ENCODE peak calls at places on chromosomes 12 and 14, in seven cellular contexts. M, X, I, Z, A, R and Y are unnamed samples.

GRCh38 chr14:103803661-103804060 is 43.7 kb downstream of the PPP1R13B start:
- DNase-seq in M (no peak), X (no peak), I (no peak), Z (no peak), A (no peak), R (no peak), Y (no peak)

GRCh38 chr14:88204221-88204620 is 118.8 kb downstream of the KCNK10 start:
- DNase-seq in M (no peak), X (no peak), I (no peak), Z (no peak), A (no peak), R (no peak), Y (no peak)

GRCh38 chr12:4645023-4645422 is 3.8 kb downstream of the AKAP3 start:
- DNase-seq in M (no peak), X (no peak), I (no peak), Z (no peak), A (no peak), R (no peak), Y (no peak)

GRCh38 chr14:37428954-37429353 is 166.1 kb downstream of the FOXA1 start:
- DNase-seq in M (no peak), X (no peak), I (no peak), Z (no peak), A (no peak), R (no peak), Y (peak)

GRCh38 chr14:91284146-91284790 is 39.8 kb upstream of the GPR68 start:
- DNase-seq in M (no peak), X (no peak), I (no peak), Z (peak), A (no peak), R (no peak), Y (no peak)

GRCh38 chr14:55593698-55594097 is 13.7 kb downstream of the KTN1 start:
- DNase-seq in M (no peak), X (no peak), I (peak), Z (no peak), A (no peak), R (peak), Y (no peak)

GRCh38 chr12:110109037-110109836 is 14.9 kb upstream of the IFT81 start:
- DNase-seq in M (no peak), X (no peak), I (peak), Z (peak), A (no peak), R (peak), Y (no peak)

GRCh38 chr12:132866251-132866828 is 21.1 kb downstream of the CHFR start:
- DNase-seq in M (no peak), X (no peak), I (peak), Z (no peak), A (no peak), R (no peak), Y (no peak)

GRCh38 chr12:57185403-57185802 is 31.2 kb upstream of the NXPH4 start:
- DNase-seq in M (no peak), X (no peak), I (no peak), Z (no peak), A (no peak), R (no peak), Y (no peak)

GRCh38 chr12:2234951-2235350 is 182.2 kb downstream of the CACNA1C start:
- DNase-seq in M (no peak), X (no peak), I (no peak), Z (no peak), A (no peak), R (no peak), Y (no peak)

GRCh38 chr12:91219511-91219910 is 36.9 kb upstream of the DCN start:
- DNase-seq in M (no peak), X (no peak), I (no peak), Z (no peak), A (no peak), R (no peak), Y (no peak)

GRCh38 chr12:62640910-62641448 is 174.4 kb downstream of the MON2 start:
- DNase-seq in M (no peak), X (no peak), I (no peak), Z (no peak), A (peak), R (no peak), Y (no peak)

GRCh38 chr12:59632408-59632807 is 36.6 kb downstream of the SLC16A7 start:
- DNase-seq in M (no peak), X (no peak), I (no peak), Z (no peak), A (no peak), R (no peak), Y (no peak)

GRCh38 chr14:72644038-72644437 is 249.9 kb downstream of the DPF3 start:
- DNase-seq in M (no peak), X (no peak), I (no peak), Z (no peak), A (no peak), R (no peak), Y (no peak)
- TF ChIP-seq JUND in M (no peak), X (no peak), I (no peak), Z (no peak), A (no peak), R (no peak), Y (no peak)

DNA sequence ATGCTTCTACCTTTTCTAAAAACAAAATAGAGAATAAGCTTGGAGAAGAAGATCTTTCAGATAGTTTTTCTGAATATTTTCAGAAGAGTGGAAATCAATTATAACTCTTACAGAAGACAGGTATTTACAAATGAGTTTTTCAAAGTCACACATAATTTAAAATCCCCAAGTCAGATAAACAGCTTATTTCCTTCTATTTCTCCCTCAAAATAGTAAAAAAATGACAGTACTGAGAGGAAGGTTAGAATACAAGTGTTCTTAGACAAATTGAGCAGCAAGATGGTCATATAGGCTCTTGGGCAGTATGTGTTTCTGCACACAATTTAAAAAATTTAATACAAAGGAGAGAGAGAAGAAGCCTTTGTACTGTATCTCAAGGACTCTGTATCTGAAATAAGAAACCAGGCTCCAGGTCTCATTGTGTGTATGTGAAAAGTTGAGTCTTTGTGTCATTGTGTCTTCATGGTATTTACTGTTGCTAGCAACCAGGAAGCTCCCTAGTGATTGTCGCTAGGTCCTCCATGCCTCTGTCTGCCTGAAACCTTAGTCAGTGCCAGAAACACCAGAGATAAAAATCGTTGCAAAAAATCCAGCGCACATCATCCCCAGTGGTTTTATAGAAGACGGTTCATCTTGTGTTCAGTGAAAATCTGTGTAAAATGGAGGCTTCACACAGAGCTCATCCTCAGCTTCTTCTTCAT is 12.9 kb upstream of the TUBA1A start:
- DNase-seq in M (no peak), X (no peak), I (no peak), Z (peak), A (no peak), R (no peak), Y (no peak)
- TF ChIP-seq JUND in M (no peak), X (no peak), I (no peak), Z (no peak), A (no peak), R (no peak), Y (no peak)

GRCh38 chr14:64338616-64339316 is 44.6 kb upstream of the ESR2 start:
- DNase-seq in M (peak), X (peak), I (peak), Z (peak), A (peak), R (peak), Y (peak)

GRCh38 chr14:64340560-64341196 is 46.5 kb upstream of the ESR2 start:
- DNase-seq in M (no peak), X (no peak), I (no peak), Z (no peak), A (no peak), R (no peak), Y (no peak)

DNA sequence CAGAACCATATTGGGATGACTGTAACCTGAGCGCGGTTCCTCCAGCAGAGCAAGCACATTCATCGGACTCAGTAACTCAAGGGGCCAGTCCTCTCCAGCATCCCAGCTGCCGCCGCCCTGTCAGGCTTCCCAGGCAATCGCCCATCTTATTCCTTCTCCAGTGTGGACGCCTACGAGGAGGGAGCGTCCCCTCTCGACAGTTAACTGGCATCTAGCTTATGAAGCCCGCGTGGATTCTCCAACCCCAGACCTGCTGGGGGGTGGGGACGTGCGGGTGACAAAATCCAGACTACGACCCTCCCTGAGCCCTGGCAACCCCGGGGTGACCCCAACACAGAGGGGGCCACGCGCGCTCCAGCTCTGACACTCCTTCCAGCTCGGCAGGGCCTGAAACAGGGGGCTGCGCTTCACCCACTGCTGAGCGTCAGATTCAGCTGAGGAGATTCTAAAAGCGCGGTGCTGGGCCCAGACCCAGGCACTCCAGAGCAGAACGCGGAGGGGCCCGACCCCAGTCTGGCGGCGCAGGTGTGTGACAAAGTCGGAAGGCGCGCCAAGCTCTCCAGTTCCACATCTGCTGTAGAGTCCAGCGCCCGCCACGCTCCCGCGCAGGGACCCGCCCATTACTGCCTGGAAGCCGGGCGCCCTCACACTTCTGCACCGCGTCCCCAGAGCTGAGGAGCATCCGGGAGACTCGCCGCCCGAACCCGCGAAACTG is 43.9 kb upstream of the ESR2 start:
- DNase-seq in M (no peak), X (peak), I (peak), Z (peak), A (no peak), R (peak), Y (peak)
- TF ChIP-seq JUND in M (no peak), X (no peak), I (no peak), Z (no peak), A (no peak), R (no peak), Y (no peak)

DNA sequence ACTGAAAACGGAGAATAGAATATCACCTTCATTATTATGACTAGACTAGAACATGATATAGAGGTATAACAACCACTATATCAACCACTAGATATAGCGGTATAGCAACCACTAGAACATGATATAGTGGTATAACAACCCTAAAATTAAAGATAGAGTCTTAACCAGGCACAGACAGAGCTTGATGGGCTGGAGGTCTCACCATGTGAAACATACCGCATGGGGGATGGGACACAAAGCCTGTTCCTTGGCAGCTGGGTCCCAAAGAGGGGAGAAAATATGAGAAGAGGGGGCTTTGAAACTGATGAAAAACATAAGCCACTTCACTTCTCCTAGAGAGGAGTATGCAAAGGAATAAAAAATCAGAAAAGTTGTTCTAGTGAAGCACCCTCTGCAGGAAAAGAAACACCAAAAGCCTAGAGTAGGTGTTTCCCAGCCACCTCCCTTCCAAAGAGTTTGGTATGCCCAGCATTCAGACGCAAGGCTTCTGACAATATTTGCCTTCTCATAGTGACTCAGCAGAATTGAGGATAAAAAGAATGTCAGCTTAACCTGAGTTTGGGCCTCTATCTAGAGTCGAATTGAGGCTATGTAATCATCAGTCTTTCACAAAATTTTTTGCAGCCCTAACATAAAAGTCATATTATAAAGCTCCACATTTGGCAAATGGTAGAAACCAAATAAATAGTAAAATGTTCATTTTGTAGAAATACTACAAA is 316.4 kb downstream of the NOVA1 start:
- DNase-seq in M (no peak), X (no peak), I (peak), Z (no peak), A (no peak), R (peak), Y (peak)
- TF ChIP-seq JUND in M (no peak), X (no peak), I (no peak), Z (no peak), A (no peak), R (peak), Y (no peak)

DNA sequence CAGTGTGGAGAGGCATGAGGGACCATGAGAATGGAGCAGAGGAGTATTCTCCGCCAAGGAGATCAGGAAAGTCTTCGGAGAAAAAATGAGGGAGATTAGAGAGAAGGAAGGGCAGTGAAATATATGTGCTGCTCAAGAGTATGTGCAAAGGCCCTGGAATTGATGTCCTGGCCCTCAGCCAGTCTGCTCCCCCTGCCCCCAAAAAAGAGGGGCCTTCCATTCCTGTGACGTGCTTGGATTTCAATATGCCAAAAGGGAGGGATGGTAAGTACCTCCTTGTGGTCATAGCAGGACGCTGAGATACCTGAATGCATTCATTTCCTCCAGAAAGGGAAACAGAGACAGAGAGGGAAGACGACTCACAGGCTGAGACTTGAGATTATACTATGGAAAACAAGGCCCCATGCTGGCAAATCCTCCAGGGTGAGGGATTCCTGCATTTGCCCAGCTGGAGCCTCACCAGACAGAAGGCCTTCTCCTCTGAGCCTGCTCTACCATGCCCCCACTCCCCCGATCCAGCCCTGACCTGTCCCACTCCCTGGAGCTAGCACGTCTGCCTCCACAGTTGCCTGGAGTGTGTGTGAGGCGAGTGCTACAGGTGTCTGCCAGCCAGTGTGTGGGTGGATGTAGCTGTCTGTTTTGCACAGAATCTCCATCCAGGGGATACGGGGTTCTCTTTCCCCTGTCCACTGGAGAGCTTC is 3.9 kb upstream of the RARG start:
- DNase-seq in M (no peak), X (no peak), I (no peak), Z (no peak), A (no peak), R (no peak), Y (no peak)
- TF ChIP-seq JUND in M (no peak), X (no peak), I (no peak), Z (no peak), A (no peak), R (no peak), Y (no peak)

GRCh38 chr14:30680036-30680435 is 57.9 kb downstream of the SCFD1 start:
- DNase-seq in M (no peak), X (no peak), I (no peak), Z (no peak), A (no peak), R (no peak), Y (no peak)

GRCh38 chr14:30679032-30679431 is 56.9 kb downstream of the SCFD1 start:
- DNase-seq in M (no peak), X (no peak), I (no peak), Z (no peak), A (no peak), R (no peak), Y (no peak)

DNA sequence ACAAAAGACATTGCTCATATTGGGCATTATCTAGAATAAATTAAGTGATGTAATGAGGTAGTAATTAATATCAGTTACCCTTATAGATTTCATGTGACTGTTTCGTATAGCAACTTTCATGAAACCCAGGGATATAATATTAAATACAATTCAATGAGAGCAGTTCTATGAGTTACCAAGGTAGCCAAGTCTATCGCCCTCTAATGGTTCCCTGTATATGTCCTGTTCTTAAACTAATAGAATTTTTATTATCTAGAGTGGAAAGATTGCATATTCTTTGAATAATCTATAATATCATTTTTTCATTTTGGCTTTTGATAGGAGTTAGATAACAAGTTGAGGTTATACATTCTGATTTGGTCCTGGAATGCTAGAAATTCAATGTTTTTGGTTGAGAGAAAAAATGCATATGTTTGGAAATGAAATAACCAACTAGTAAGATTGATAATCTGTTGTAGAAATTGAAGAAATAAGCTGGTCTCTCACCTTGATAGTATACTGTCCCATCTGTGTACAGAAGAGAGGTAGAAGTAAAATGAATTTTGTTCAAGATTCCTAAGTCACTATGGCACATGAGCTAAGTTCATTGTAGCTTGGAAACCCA is 59.7 kb downstream of the SCFD1 start:
- DNase-seq in M (peak), X (no peak), I (peak), Z (peak), A (no peak), R (no peak), Y (peak)
- TF ChIP-seq JUND in M (no peak), X (no peak), I (no peak), Z (no peak), A (no peak), R (no peak), Y (no peak)